ENCODE peak calls at places on chromosome 18, in seven cellular contexts. Y, T, N, P, M, X and R are unnamed samples.

GRCh38 chr18:67728364-67728763 is 211.8 kb upstream of the DSEL start:
- DNase-seq in M (no peak), T (peak), P (no peak), N (no peak), Y (no peak), X (no peak), R (no peak)

GRCh38 chr18:5461056-5461455 is 82.7 kb downstream of the EPB41L3 start:
- DNase-seq in Y (no peak), N (no peak), X (no peak), T (no peak), P (no peak), M (no peak), R (no peak)

GRCh38 chr18:21740474-21740723 is 193 bp upstream of the MIB1 start:
- DNase-seq in T (peak), N (peak), X (peak), P (peak), M (peak), Y (peak), R (no peak)

GRCh38 chr18:44601447-44601846 is 79.2 kb upstream of the SETBP1 start:
- DNase-seq in N (no peak), X (no peak), Y (peak), P (peak), M (no peak), T (peak), R (no peak)

GRCh38 chr18:41391616-41392610 is 563.1 kb upstream of the PIK3C3 start:
- DNase-seq in M (peak), X (no peak), P (peak), N (peak), Y (peak), T (peak), R (peak)

GRCh38 chr18:50662177-50662576 is 102.3 kb downstream of the MAPK4 start:
- DNase-seq in M (no peak), N (no peak), X (no peak), P (no peak), Y (no peak), T (peak), R (no peak)

GRCh38 chr18:66668706-66669105 is 64.8 kb upstream of the CDH19 start:
- DNase-seq in X (no peak), P (no peak), T (no peak), M (no peak), Y (no peak), N (no peak), R (no peak)

GRCh38 chr18:57050314-57050949 is 96.5 kb upstream of the BOD1L2 start:
- DNase-seq in X (no peak), N (no peak), M (no peak), P (no peak), T (no peak), Y (no peak), R (no peak)

GRCh38 chr18:58056159-58056558 is 12.1 kb downstream of the NEDD4L start:
- DNase-seq in N (no peak), Y (no peak), P (no peak), M (no peak), T (no peak), X (no peak), R (no peak)

GRCh38 chr18:66066191-66066590 is 315.4 kb downstream of the CDH7 start:
- DNase-seq in P (no peak), T (no peak), N (no peak), M (no peak), Y (no peak), X (no peak), R (no peak)

GRCh38 chr18:44594779-44595467 is 85.8 kb upstream of the SETBP1 start:
- DNase-seq in X (no peak), M (no peak), N (no peak), T (peak), Y (peak), P (peak), R (no peak)

GRCh38 chr18:76494541-76495403 is at the start of gene ZNF516:
- DNase-seq in P (no peak), M (peak), X (no peak), T (peak), Y (no peak), N (no peak), R (peak)

GRCh38 chr18:58095251-58095650 is 51.2 kb downstream of the NEDD4L start:
- DNase-seq in X (no peak), Y (no peak), M (no peak), N (no peak), P (no peak), T (no peak), R (no peak)

GRCh38 chr18:42048150-42048549 is 93.1 kb downstream of the PIK3C3 start:
- DNase-seq in Y (peak), N (no peak), T (peak), X (no peak), M (no peak), P (peak), R (no peak)

GRCh38 chr18:67302043-67302442 is 214.5 kb downstream of the DSEL start:
- DNase-seq in P (peak), N (no peak), T (peak), X (no peak), Y (no peak), M (no peak), R (no peak)

GRCh38 chr18:48412339-48412929 is 3.3 kb upstream of the ZBTB7C start:
- DNase-seq in M (no peak), X (no peak), N (no peak), T (peak), P (no peak), Y (no peak), R (no peak)

GRCh38 chr18:11751305-11752115 is 62.4 kb downstream of the GNAL start:
- DNase-seq in T (peak), M (no peak), P (no peak), N (peak), Y (no peak), X (no peak), R (no peak)